ENCODE peak calls at places on chromosomes 16 and 17, in nine cellular contexts. A is H54; U is left colon; B is Caco-2; C is hepatic stellate cell; P is nucleus accumbens; X is activated effector memory CD4-positive, alpha-beta T cell treated with anti-CD3 and anti-CD28 coated beads, Interleukin-2, amount 50 U/mL, for 16 hours; D is stimulated activated CD8-positive, alpha-beta memory T cell treated with anti-CD3 and anti-CD28 coated beads, Interleukin-12 subunit alpha, Interleukin-12 subunit beta, amount 100 ng/mL, for 4 hours; F is right lobe of liver. W is an unnamed sample.

GRCh38 chr17:28545787-28546415 is 6.5 kb downstream of the UNC119 start:
- DNase-seq in A (peak), U (no peak), B (no peak), C (no peak), P (no peak), X (no peak), D (no peak), F (no peak), W (no peak)

GRCh38 chr17:12673788-12674187 is 8.1 kb downstream of the MYOCD start:
- DNase-seq in A (no peak), U (no peak), B (no peak), C (peak), P (no peak), X (no peak), D (no peak), F (no peak), W (no peak)

GRCh38 chr17:73196500-73196899 is 3.6 kb downstream of the COG1 start:
- DNase-seq in A (no peak), U (peak), B (no peak), C (peak), P (no peak), X (peak), D (no peak), F (peak), W (no peak)

GRCh38 chr16:84650062-84650991 is 2.0 kb downstream of the KLHL36 start:
- DNase-seq in A (no peak), U (no peak), B (no peak), C (peak), P (no peak), X (no peak), D (no peak), F (no peak), W (no peak)

GRCh38 chr17:27807567-27808470 is 7.5 kb upstream of the NOS2 start:
- DNase-seq in A (no peak), U (peak), B (peak), C (no peak), P (no peak), X (peak), D (peak), F (peak), W (no peak)

GRCh38 chr17:13074026-13074425 is 56.2 kb upstream of the ELAC2 start:
- DNase-seq in A (no peak), U (no peak), B (no peak), C (no peak), P (no peak), X (no peak), D (no peak), F (no peak), W (no peak)

GRCh38 chr16:68083861-68084503 is 1.2 kb upstream of the NFATC3 start:
- DNase-seq in A (no peak), U (no peak), B (peak), C (peak), P (no peak), X (peak), D (no peak), F (peak), W (no peak)

GRCh38 chr17:35041390-35041789 is 22.1 kb downstream of the RFFL start:
- DNase-seq in A (no peak), U (no peak), B (no peak), C (no peak), P (no peak), X (no peak), D (no peak), F (no peak), W (no peak)

GRCh38 chr17:16977932-16978331 is 6.0 kb upstream of the TNFRSF13B start:
- DNase-seq in A (no peak), U (no peak), B (no peak), C (no peak), P (no peak), X (no peak), D (no peak), F (no peak), W (no peak)

GRCh38 chr16:88790312-88791150 is 5.5 kb upstream of the PIEZO1 start:
- DNase-seq in A (no peak), U (peak), B (peak), C (no peak), P (no peak), X (peak), D (no peak), F (no peak), W (no peak)

GRCh38 chr17:63171428-63172205 is 205.6 kb downstream of the TANC2 start:
- DNase-seq in A (no peak), U (no peak), B (no peak), C (peak), P (no peak), X (no peak), D (no peak), F (no peak), W (no peak)

GRCh38 chr17:21365016-21365415 is 11.1 kb upstream of the KCNJ12 start:
- DNase-seq in A (no peak), U (no peak), B (no peak), C (no peak), P (no peak), X (no peak), D (no peak), F (no peak), W (no peak)